ENCODE peak calls at places on chromosomes 6 and 20, in nine cellular contexts. A is osteoblast, C is uterus, Z is fibroblast of mammary gland, R is lower lobe of right lung, N is fibroblast of lung, V is stomach, M is right atrium auricular region, L is H7. Q is an unnamed sample.

GRCh38 chr6:170147832-170148708 is 142.8 kb downstream of the DLL1 start:
- DNase-seq in Z (no peak), R (peak; percentile 55), A (peak; percentile 55), C (no peak), L (peak; percentile 84), M (no peak), N (no peak), V (no peak), Q (no peak)

GRCh38 chr20:51678041-51678697 is 90.0 kb downstream of the ATP9A start:
- DNase-seq in N (peak; percentile 23), L (peak; percentile 51), R (no peak), C (no peak), Z (no peak), A (no peak), V (no peak), M (no peak), Q (no peak)

GRCh38 chr20:53678990-53679596 is 85.5 kb upstream of the ZNF217 start:
- DNase-seq in C (no peak), R (no peak), N (no peak), V (no peak), A (no peak), Z (peak; percentile 35), L (no peak), M (no peak), Q (no peak)

GRCh38 chr6:30067460-30068139 is 602 bp downstream of the PPP1R11 start:
- DNase-seq in N (no peak), C (no peak), V (no peak), R (no peak), M (no peak), Z (no peak), L (peak; percentile 91), A (no peak), Q (no peak)

GRCh38 chr6:120473804-120474203 is 860.5 kb downstream of the TBC1D32 start:
- DNase-seq in A (no peak), V (no peak), C (no peak), L (no peak), R (no peak), M (no peak), N (no peak), Z (no peak), Q (no peak)

GRCh38 chr20:43840382-43841070 is 74.1 kb upstream of the TOX2 start:
- DNase-seq in L (peak; percentile 85), M (peak; percentile 7), Z (peak; percentile 40), A (peak; percentile 88), N (peak; percentile 12), R (no peak), C (no peak), V (no peak), Q (no peak)

GRCh38 chr6:132142768-132143167 is 191.6 kb upstream of the CCN2 start:
- DNase-seq in A (no peak), Z (no peak), C (no peak), L (no peak), N (peak; percentile 65), V (no peak), M (no peak), R (no peak), Q (no peak)

GRCh38 chr6:109790131-109790530 is 99.0 kb downstream of the FIG4 start:
- DNase-seq in M (no peak), C (no peak), Z (peak; percentile 60), R (no peak), L (no peak), V (no peak), A (peak; percentile 76), N (peak; percentile 87), Q (no peak)

GRCh38 chr6:132950556-132950955 is 136.2 kb downstream of the RPS12 start:
- DNase-seq in Z (no peak), A (no peak), L (no peak), C (no peak), V (no peak), R (no peak), N (no peak), M (no peak), Q (no peak)

GRCh38 chr20:58245931-58246330 is 17.5 kb upstream of the ANKRD60 start:
- DNase-seq in A (no peak), R (no peak), N (no peak), C (no peak), L (no peak), M (no peak), Z (no peak), V (no peak), Q (no peak)

DNA sequence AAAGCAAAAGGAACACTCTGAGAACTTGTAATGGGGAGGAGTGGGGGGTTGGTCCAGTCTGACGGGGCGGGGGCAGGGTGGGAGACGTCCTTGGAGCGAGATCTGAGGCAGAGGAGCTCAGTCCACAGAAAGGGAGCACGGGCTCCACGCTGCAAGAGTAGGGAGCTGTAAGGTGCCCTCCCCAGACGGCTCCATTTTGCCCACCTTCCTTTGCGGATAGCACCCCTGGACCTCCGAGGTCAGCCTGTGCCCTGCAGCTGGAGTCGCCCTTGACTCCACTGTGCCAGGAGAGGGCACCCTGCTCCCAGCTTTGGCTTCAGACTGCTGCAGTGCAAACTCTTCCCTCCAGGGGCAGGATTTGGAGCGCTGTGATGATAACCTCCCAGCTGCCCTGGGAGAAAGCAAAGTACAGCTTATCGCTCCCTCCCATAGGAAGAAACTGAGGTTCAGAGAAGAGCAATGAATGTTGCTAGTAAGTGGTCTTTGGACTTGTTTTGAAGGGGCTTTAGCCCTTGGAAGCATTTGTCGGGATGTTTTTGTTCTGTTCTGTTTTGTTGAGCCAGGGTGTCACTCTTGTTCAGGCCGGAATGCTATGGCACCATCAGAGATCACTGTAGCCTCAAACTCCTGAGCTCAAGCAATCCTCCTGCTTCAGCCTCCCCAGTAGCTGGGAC is 9.5 kb upstream of the AHCY start:
- DNase-seq in M (peak; percentile 88), C (peak; percentile 81), Z (peak; percentile 84), V (peak; percentile 89), R (peak; percentile 86), N (peak; percentile 67), L (peak; percentile 87), A (peak; percentile 93), Q (peak; percentile 22)
- H3K4me3 ChIP-seq in M (no peak overlapping the region), C (no peak overlapping the region), Z (no peak overlapping the region), V (no peak overlapping the region), R (peak overlapping the region; percentile 27), N (no peak overlapping the region), L (peak overlapping the region; percentile 61), A (peak overlapping the region; percentile 61), Q (peak overlapping the region; percentile 4)

DNA sequence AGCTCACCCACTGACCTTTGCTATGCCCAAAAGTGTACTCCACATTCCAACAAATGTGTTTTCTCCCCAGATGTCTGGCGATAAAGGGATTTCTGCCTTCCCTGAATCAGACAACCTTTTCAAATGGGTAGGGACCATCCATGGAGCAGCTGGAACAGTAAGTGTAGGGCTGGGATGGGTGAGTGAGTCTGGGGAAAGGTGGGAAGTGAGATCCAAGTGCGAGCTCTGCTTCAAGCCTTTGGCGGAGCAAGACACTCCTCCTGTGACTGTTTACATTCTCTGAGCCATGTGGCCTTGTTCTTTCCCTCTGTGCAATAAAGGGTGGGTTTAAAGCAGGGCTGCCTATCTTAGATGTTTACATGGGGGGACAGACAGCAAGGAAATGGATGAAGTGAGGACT is 1.9 kb downstream of the UBE2C start:
- DNase-seq in A (no peak), N (no peak), R (no peak), M (no peak), V (no peak), C (no peak), L (peak; percentile 22), Z (no peak), Q (no peak)
- H3K4me3 ChIP-seq in A (no peak overlapping the region), N (no peak overlapping the region), R (no peak overlapping the region), M (no peak overlapping the region), V (no peak overlapping the region), C (no peak overlapping the region), L (no peak overlapping the region), Z (peak overlapping the region; percentile 37), Q (no peak overlapping the region)

GRCh38 chr6:32108727-32109113 is 418 bp downstream of the TNXB start:
- DNase-seq in L (no peak), R (no peak), M (no peak), A (no peak), Z (no peak), V (no peak), C (no peak), N (no peak), Q (no peak)
- H3K4me3 ChIP-seq in L (no peak overlapping the region), R (peak overlapping the region; percentile 61), M (peak overlapping the region; percentile 45), A (peak overlapping the region; percentile 8), Z (no peak overlapping the region), V (peak overlapping the region; percentile 29), C (peak overlapping the region; percentile 50), N (peak overlapping the region; percentile 13), Q (no peak overlapping the region)

DNA sequence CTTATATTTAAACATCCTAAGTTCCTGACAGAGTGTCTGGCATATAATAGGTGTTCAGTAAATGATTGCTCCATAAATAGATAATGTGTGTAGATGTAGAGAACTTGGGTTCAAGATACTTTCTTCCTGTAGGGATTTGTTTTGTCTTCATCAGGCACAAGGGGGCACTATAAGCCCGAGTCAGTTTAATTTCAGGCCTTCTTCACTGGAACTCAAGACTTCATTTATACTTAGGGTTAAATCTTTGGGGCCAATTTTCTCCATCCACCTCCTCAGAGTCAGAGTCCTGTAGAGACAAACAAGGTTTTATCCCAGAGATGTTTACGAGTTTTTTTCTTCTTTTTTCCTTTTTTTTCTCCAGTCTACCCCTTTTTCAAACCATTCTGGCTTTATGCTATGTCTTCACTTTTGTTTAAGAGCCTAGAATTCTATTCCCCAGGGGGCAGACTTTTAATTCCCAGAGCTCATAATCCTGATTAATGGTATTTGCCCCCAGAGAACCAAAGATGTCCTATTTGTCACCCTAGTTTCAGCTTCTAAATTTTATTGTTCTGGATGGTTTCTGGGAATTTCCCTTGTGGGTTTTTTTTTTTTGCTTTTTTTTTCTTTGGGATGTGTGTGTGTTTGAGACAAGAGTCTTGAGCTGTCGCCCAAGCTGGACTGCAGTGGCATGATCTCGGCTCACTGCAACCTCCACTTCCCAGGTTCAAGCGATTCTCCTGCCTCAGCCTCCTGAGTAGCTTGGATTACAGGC is 88.4 kb downstream of the HFE start:
- DNase-seq in C (no peak), L (peak; percentile 69), M (no peak), Z (peak; percentile 80), N (peak; percentile 66), A (no peak), V (no peak), R (no peak), Q (no peak)
- H3K4me3 ChIP-seq in C (no peak overlapping the region), L (no peak overlapping the region), M (no peak overlapping the region), Z (no peak overlapping the region), N (no peak overlapping the region), A (no peak overlapping the region), V (no peak overlapping the region), R (no peak overlapping the region), Q (no peak overlapping the region)